ENCODE peak calls at places on chromosomes 1 and 21, in eight cellular contexts. S is ELR; D is NAMALWA; C is GM12865; E is stimulated activated CD4-positive, alpha-beta T cell treated with anti-CD3 and anti-CD28 coated beads, TNF-alpha, amount 100 ng/mL, for 4 hours; K is testis; R is EL; H is activated CD4-positive, alpha-beta T cell treated with anti-CD3 and anti-CD28 coated beads for 36 hours. N is an unnamed sample.

GRCh38 chr1:246682231-246682895 is 41.8 kb upstream of the SCCPDH start:
- DNase-seq in R (peak), D (no peak), E (no peak), K (no peak), C (no peak), S (no peak), H (no peak), N (no peak)

GRCh38 chr21:38234395-38235142 is 22.2 kb upstream of the KCNJ15 start:
- DNase-seq in C (no peak), D (no peak), R (no peak), K (no peak), E (no peak), H (no peak), S (no peak), N (no peak)

GRCh38 chr1:217134857-217135568 is 411.8 kb upstream of the ESRRG start:
- DNase-seq in S (no peak), H (no peak), D (no peak), K (no peak), E (no peak), C (no peak), R (no peak), N (no peak)

GRCh38 chr1:151326619-151327222 is 495 bp downstream of the PI4KB start:
- DNase-seq in R (peak), S (peak), C (peak), D (peak), K (peak), E (peak), H (peak), N (no peak)

GRCh38 chr1:152047607-152047953 is 10.8 kb upstream of the S100A11 start:
- DNase-seq in C (no peak), E (no peak), R (no peak), K (no peak), S (peak), H (no peak), D (no peak), N (no peak)

GRCh38 chr21:30044447-30045064 is 104.8 kb upstream of the GRIK1 start:
- DNase-seq in E (no peak), R (no peak), S (peak), C (peak), H (peak), K (peak), D (peak), N (no peak)

GRCh38 chr1:246161626-246162025 is 345.5 kb downstream of the SMYD3 start:
- DNase-seq in S (peak), H (no peak), K (no peak), E (no peak), D (no peak), R (peak), C (no peak), N (no peak)

GRCh38 chr1:28243685-28244439 is 7.9 kb downstream of the ATP5IF1 start:
- DNase-seq in H (no peak), K (no peak), E (no peak), R (no peak), C (no peak), S (no peak), D (no peak), N (no peak)

GRCh38 chr1:117169871-117170596 is 40.7 kb downstream of the VTCN1 start:
- DNase-seq in D (no peak), E (no peak), R (peak), H (no peak), S (no peak), C (no peak), K (no peak), N (no peak)

GRCh38 chr1:229643996-229644748 is 18.1 kb downstream of the URB2 start:
- DNase-seq in S (no peak), H (no peak), E (no peak), K (no peak), C (peak), D (peak), R (peak), N (no peak)

GRCh38 chr1:29390491-29391361 is 154.4 kb downstream of the PTPRU start:
- DNase-seq in R (no peak), H (no peak), K (no peak), D (no peak), C (no peak), S (no peak), E (no peak), N (no peak)

GRCh38 chr1:11654571-11655262 is at the start of gene FBXO44:
- DNase-seq in R (peak), D (peak), C (peak), H (peak), S (peak), K (peak), E (peak), N (no peak)

GRCh38 chr21:42160111-42160949 is 58.6 kb upstream of the ABCG1 start:
- DNase-seq in D (no peak), S (no peak), H (peak), C (no peak), R (no peak), E (no peak), K (no peak), N (no peak)

GRCh38 chr21:16891821-16892220 is 621.0 kb upstream of the CXADR start:
- DNase-seq in E (no peak), H (no peak), D (no peak), R (peak), C (no peak), K (peak), S (no peak), N (no peak)

GRCh38 chr1:83574749-83575148 is 424.2 kb downstream of the TTLL7 start:
- DNase-seq in D (no peak), S (no peak), H (no peak), R (no peak), C (peak), E (no peak), K (no peak), N (no peak)

GRCh38 chr1:43711049-43711448 is 3.7 kb downstream of the ST3GAL3 start:
- DNase-seq in S (peak), C (no peak), D (no peak), K (no peak), H (no peak), E (no peak), R (peak), N (no peak)

GRCh38 chr1:219580019-219580676 is 32.8 kb downstream of the ZC3H11B start:
- DNase-seq in D (no peak), H (no peak), E (no peak), C (no peak), K (no peak), S (no peak), R (no peak), N (no peak)

GRCh38 chr1:226776066-226776465 is 37.0 kb upstream of the ITPKB start:
- DNase-seq in D (no peak), H (no peak), K (no peak), E (no peak), S (no peak), C (no peak), R (no peak), N (no peak)

GRCh38 chr1:61687901-61688300 is 37.0 kb downstream of the TM2D1 start:
- DNase-seq in E (no peak), H (no peak), S (peak), R (peak), D (no peak), K (no peak), C (no peak), N (no peak)

GRCh38 chr1:101363891-101364318 is 127.1 kb downstream of the S1PR1 start:
- DNase-seq in D (no peak), R (no peak), S (no peak), H (no peak), K (no peak), E (no peak), C (peak), N (no peak)

N was measured in cerebellar nuclear complex.